ENCODE peak calls at places on chromosomes 5 and 9, in four cellular contexts. Y, U, P and I are unnamed samples.
A peak's percentile ranks its signal among the peaks of the same experiment; 100 is the strongest.

GRCh38 chr9:20200900-20201495 is 412.2 kb upstream of the SLC24A2 start:
- DNase-seq in Y (no peak), U (no peak), P (no peak), I (no peak)

GRCh38 chr9:18566125-18566524 is 92.2 kb downstream of the ADAMTSL1 start:
- DNase-seq in Y (no peak), U (no peak), P (no peak), I (no peak)

GRCh38 chr5:128494516-128494915 is 43.5 kb downstream of the FBN2 start:
- DNase-seq in Y (no peak), U (no peak), P (no peak), I (no peak)

GRCh38 chr5:172186114-172186695 is 1.8 kb downstream of the STK10 start:
- DNase-seq in Y (no peak), U (no peak), P (no peak), I (no peak)

GRCh38 chr9:98379572-98379971 is 124.1 kb upstream of the TBC1D2 start:
- DNase-seq in Y (no peak), U (no peak), P (no peak), I (no peak)

GRCh38 chr5:180718810-180719453 is 20.9 kb downstream of the OR2Y1 start:
- DNase-seq in Y (peak; percentile 2), U (peak; percentile 56), P (peak; percentile 42), I (peak; percentile 4)

GRCh38 chr9:28887188-28887884 is 1314.1 kb upstream of the C9orf72 start:
- DNase-seq in Y (no peak), U (no peak), P (no peak), I (no peak)

GRCh38 chr9:74848150-74848525 is 39.6 kb downstream of the TRPM6 start:
- DNase-seq in Y (no peak), U (no peak), P (no peak), I (no peak)

GRCh38 chr9:20844916-20845315 is 160.9 kb downstream of the FOCAD start:
- DNase-seq in Y (no peak), U (no peak), P (no peak), I (no peak)

GRCh38 chr5:133627180-133627579 is 14.8 kb upstream of the FSTL4 start:
- DNase-seq in Y (no peak), U (no peak), P (no peak), I (no peak)

GRCh38 chr5:168366124-168366523 is 74.7 kb downstream of the WWC1 start:
- DNase-seq in Y (no peak), U (no peak), P (no peak), I (peak; percentile 63)

GRCh38 chr9:18688581-18688980 is 214.6 kb downstream of the ADAMTSL1 start:
- DNase-seq in Y (no peak), U (no peak), P (no peak), I (no peak)

GRCh38 chr5:64147849-64148441 is 17.7 kb upstream of the RNF180 start:
- DNase-seq in Y (peak; percentile 11), U (no peak), P (peak; percentile 70), I (no peak)

GRCh38 chr5:173901705-173902104 is 13.6 kb downstream of the CPEB4 start:
- DNase-seq in Y (no peak), U (no peak), P (no peak), I (no peak)

GRCh38 chr5:175572922-175573321 is 84.9 kb upstream of the HRH2 start:
- DNase-seq in Y (no peak), U (no peak), P (no peak), I (no peak)

GRCh38 chr5:126780165-126780827 is 3.4 kb downstream of the LMNB1 start:
- DNase-seq in Y (no peak), U (peak; percentile 46), P (peak; percentile 45), I (no peak)

GRCh38 chr5:23319906-23320305 is 187.5 kb upstream of the PRDM9 start:
- DNase-seq in Y (no peak), U (no peak), P (no peak), I (no peak)

GRCh38 chr9:35908484-35909125 is 685 bp upstream of the SPAAR start:
- DNase-seq in Y (no peak), U (no peak), P (no peak), I (no peak)

GRCh38 chr5:10528056-10528816 is 35.6 kb upstream of the ANKRD33B start:
- DNase-seq in Y (no peak), U (no peak), P (no peak), I (no peak)

GRCh38 chr5:14915291-14915976 is 43.9 kb upstream of the ANKH start:
- DNase-seq in Y (no peak), U (no peak), P (no peak), I (no peak)

GRCh38 chr5:57316798-57317327 is 143.0 kb downstream of the GPBP1 start:
- DNase-seq in Y (no peak), U (no peak), P (no peak), I (peak; percentile 99)

GRCh38 chr9:127278372-127278771 is 13.8 kb downstream of the GARNL3 start:
- DNase-seq in Y (no peak), U (no peak), P (no peak), I (no peak)

GRCh38 chr5:142941217-142941616 is 171.0 kb downstream of the ARHGAP26 start:
- DNase-seq in Y (no peak), U (no peak), P (no peak), I (no peak)

GRCh38 chr9:127898433-127899199 is 787 bp downstream of the ST6GALNAC6 start:
- DNase-seq in Y (no peak), U (no peak), P (no peak), I (peak; percentile 64)

GRCh38 chr5:138369706-138370105 is 17.2 kb downstream of the KDM3B start:
- DNase-seq in Y (no peak), U (no peak), P (no peak), I (no peak)

GRCh38 chr9:35478871-35479270 is 11.0 kb upstream of the RUSC2 start:
- DNase-seq in Y (no peak), U (no peak), P (no peak), I (no peak)

GRCh38 chr5:151890299-151890698 is 34.4 kb downstream of the GLRA1 start:
- DNase-seq in Y (no peak), U (no peak), P (no peak), I (no peak)

GRCh38 chr5:31962928-31963327 is 211.2 kb downstream of the GOLPH3 start:
- DNase-seq in Y (no peak), U (no peak), P (no peak), I (no peak)

GRCh38 chr5:57779383-57780223 is 297.0 kb upstream of the ACTBL2 start:
- DNase-seq in Y (peak; percentile 49), U (peak; percentile 6), P (peak; percentile 45), I (peak; percentile 57)

GRCh38 chr5:79886940-79887339 is 104.1 kb downstream of the MTX3 start:
- DNase-seq in Y (no peak), U (no peak), P (no peak), I (no peak)

GRCh38 chr5:138391859-138392386 is 39.4 kb downstream of the KDM3B start:
- DNase-seq in Y (no peak), U (no peak), P (no peak), I (no peak)